ENCODE peak calls at places on chromosomes 2 and 18, in nine cellular contexts. D, E, B, G, Z, W, M, H and Y are unnamed samples.

GRCh38 chr2:53545159-53546055 is 222.2 kb upstream of the CHAC2 start:
- DNase-seq in H (no peak), E (no peak), D (no peak), G (peak), W (no peak), M (no peak), Z (no peak), B (no peak), Y (no peak)

GRCh38 chr2:191995285-191995684 is 148.4 kb upstream of the CAVIN2 start:
- DNase-seq in E (no peak), D (no peak), H (no peak), G (no peak), M (no peak), W (no peak), Z (no peak), B (no peak), Y (no peak)

GRCh38 chr2:68482296-68482695 is 14.9 kb downstream of the APLF start:
- DNase-seq in Z (no peak), M (no peak), B (no peak), G (no peak), H (no peak), D (no peak), W (no peak), E (no peak), Y (no peak)

GRCh38 chr2:75539955-75540716 is 20.6 kb downstream of the EVA1A start:
- DNase-seq in B (no peak), D (no peak), W (no peak), G (no peak), M (no peak), H (no peak), Z (no peak), E (no peak), Y (no peak)

GRCh38 chr2:22890142-22890541 is 494.8 kb upstream of the KLHL29 start:
- DNase-seq in H (no peak), G (no peak), Z (no peak), B (no peak), M (peak), W (no peak), E (no peak), D (no peak), Y (no peak)

GRCh38 chr2:146244131-146244530 is 1600.7 kb upstream of the ACVR2A start:
- DNase-seq in D (no peak), B (no peak), Z (no peak), W (no peak), E (no peak), H (no peak), G (no peak), M (peak), Y (no peak)

GRCh38 chr2:53913721-53914120 is 54.0 kb upstream of the GPR75 start:
- DNase-seq in W (peak), B (no peak), M (no peak), Z (peak), E (no peak), D (no peak), G (no peak), H (no peak), Y (no peak)

GRCh38 chr2:31011565-31011964 is 126.7 kb downstream of the GALNT14 start:
- DNase-seq in Z (no peak), H (no peak), W (no peak), E (no peak), M (no peak), D (no peak), B (no peak), G (no peak), Y (no peak)

GRCh38 chr2:82139979-82140611 is 1835.5 kb upstream of the LRRTM1 start:
- DNase-seq in E (no peak), H (peak), W (no peak), M (no peak), Z (no peak), D (no peak), G (peak), B (no peak), Y (no peak)

GRCh38 chr18:48879008-48879431 is 71.7 kb downstream of the SMAD7 start:
- DNase-seq in M (no peak), E (no peak), B (no peak), W (no peak), D (peak), H (no peak), Z (no peak), G (peak), Y (no peak)

GRCh38 chr2:228533156-228533555 is 351.7 kb upstream of the SPHKAP start:
- DNase-seq in G (no peak), M (no peak), H (no peak), D (no peak), W (no peak), Z (no peak), B (no peak), E (no peak), Y (no peak)

GRCh38 chr2:108958632-108959341 is 30.2 kb downstream of the EDAR start:
- DNase-seq in G (no peak), D (no peak), B (no peak), Z (no peak), E (no peak), H (no peak), W (no peak), M (no peak), Y (no peak)

GRCh38 chr2:136117909-136118818 is at the start of gene CXCR4:
- DNase-seq in M (peak), E (peak), B (peak), H (peak), G (peak), W (peak), D (peak), Z (peak), Y (no peak)

GRCh38 chr18:31274915-31275314 is 43.0 kb upstream of the DSG1 start:
- DNase-seq in M (no peak), D (no peak), G (peak), Z (peak), B (peak), E (no peak), H (peak), W (peak), Y (no peak)

GRCh38 chr2:36545871-36546416 is 52.0 kb downstream of the FEZ2 start:
- DNase-seq in B (no peak), Z (no peak), G (no peak), E (no peak), D (no peak), M (no peak), H (no peak), W (no peak), Y (no peak)

GRCh38 chr2:201433389-201433995 is 17.8 kb downstream of the TRAK2 start:
- DNase-seq in G (no peak), Z (no peak), E (no peak), D (no peak), B (no peak), W (no peak), M (no peak), H (no peak), Y (no peak)

GRCh38 chr2:48946444-48947048 is 191.0 kb upstream of the LHCGR start:
- DNase-seq in H (peak), E (peak), W (peak), B (peak), D (peak), Z (peak), G (peak), M (peak), Y (no peak)

GRCh38 chr2:235004289-235004903 is 52.6 kb downstream of the SH3BP4 start:
- DNase-seq in Z (no peak), B (no peak), W (peak), G (no peak), M (no peak), E (no peak), D (no peak), H (no peak), Y (no peak)
- H3K4me3 ChIP-seq in Z (no peak), B (no peak), W (no peak), G (no peak), M (no peak), E (no peak), D (no peak), H (no peak), Y (no peak)

GRCh38 chr2:219443016-219443696 is 8.5 kb downstream of the SPEG start:
- DNase-seq in G (no peak), H (no peak), E (no peak), D (no peak), Z (no peak), B (no peak), M (no peak), W (no peak), Y (no peak)
- H3K4me3 ChIP-seq in G (no peak), H (no peak), E (peak), D (peak), Z (peak), B (peak), M (no peak), W (no peak), Y (no peak)

DNA sequence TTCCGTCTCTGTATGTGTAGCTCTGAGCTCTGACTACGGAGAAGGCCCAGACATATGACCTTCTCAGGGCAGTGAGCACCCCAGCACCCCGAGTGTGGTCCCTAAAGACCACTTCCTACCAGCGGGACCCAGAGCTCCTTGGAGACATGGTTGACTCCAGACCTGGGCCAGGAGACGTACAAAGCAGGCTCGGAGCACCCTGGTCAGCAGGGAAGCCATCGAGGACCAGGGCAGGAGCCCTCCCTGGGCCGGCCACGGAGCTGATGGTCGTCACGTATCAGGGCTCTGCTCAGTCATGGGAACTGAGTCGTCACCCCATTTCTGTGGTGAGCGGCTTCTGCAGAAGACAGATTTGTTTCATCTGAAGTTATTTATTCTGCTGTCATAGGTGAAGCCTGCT is 12.8 kb upstream of the NEU4 start:
- DNase-seq in W (no peak), Z (no peak), D (no peak), E (no peak), B (peak), M (no peak), H (no peak), G (no peak), Y (no peak)
- H3K4me3 ChIP-seq in W (no peak), Z (no peak), D (no peak), E (no peak), B (no peak), M (no peak), H (no peak), G (no peak), Y (no peak)

GRCh38 chr18:76399613-76400391 is 95.2 kb downstream of the ZNF516 start:
- DNase-seq in D (no peak), B (no peak), E (peak), M (no peak), G (no peak), W (no peak), Z (no peak), H (no peak), Y (no peak)

GRCh38 chr18:76396792-76397191 is 98.2 kb downstream of the ZNF516 start:
- DNase-seq in M (no peak), E (no peak), Z (no peak), D (no peak), W (no peak), B (no peak), G (no peak), H (no peak), Y (no peak)

GRCh38 chr18:76398295-76398694 is 96.7 kb downstream of the ZNF516 start:
- DNase-seq in D (no peak), E (no peak), H (no peak), G (no peak), Z (no peak), W (peak), M (no peak), B (no peak), Y (no peak)

GRCh38 chr18:76397631-76398030 is 97.4 kb downstream of the ZNF516 start:
- DNase-seq in W (no peak), M (no peak), G (no peak), Z (no peak), B (no peak), H (no peak), D (no peak), E (no peak), Y (no peak)

DNA sequence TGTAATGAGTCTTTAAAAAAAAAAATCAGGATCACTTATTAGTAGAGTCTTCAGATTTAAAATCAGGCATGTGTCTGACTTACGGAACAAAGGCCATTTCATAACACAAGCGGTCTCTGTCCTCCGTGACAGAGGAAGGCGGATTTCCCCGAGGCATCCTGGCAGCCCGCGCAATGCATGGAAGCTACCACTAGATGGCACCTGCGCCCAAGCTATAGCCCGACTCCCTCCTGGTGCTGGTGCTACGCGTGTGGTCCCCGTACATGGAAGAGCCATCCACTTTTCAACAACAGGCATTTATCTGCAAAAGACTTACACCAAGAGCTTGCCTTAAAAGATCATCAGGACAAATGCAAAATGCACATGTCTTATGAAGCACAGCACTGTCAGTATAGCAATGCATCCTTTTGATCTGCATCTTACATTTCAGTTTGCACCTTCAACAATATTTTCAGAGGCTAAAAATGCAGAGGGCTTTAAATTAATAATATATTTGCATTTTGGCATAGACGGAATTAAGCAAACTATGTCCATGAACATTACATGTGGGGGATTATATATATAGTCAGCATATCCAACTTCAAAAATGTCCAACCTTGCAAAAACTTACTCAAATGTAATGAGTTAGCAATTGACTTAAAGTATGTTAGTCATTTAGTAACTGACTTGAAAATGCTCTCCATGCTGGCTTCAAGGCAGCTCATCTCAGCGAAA is 96.0 kb downstream of the ZNF516 start:
- DNase-seq in B (peak), E (peak), M (peak), Z (peak), W (peak), H (peak), G (peak), D (peak), Y (peak)
- H3K4me3 ChIP-seq in B (no peak), E (no peak), M (no peak), Z (no peak), W (no peak), H (no peak), G (no peak), D (no peak), Y (no peak)

DNA sequence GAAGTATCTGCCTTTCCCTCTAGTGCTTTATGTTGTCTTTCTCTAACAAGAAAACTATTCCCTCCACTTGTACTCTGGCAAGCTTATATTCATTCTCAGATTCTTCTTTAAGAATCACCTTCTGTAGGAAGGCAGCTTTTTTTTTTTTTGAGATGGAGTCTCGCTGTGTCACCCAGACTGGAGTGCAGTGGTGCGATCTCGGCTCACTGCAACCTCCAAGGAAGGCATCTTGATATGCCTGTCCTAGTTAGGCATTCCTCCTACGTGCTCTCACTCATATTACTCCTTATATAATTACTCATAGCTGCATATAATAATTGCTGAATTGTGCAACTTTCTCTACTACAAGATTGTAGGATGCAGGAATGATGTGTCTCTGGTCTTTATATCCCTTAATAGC is 15.8 kb downstream of the NDUFS1 start:
- DNase-seq in D (no peak), B (no peak), G (no peak), M (no peak), W (no peak), Z (no peak), H (no peak), E (no peak), Y (no peak)
- H3K4me3 ChIP-seq in D (no peak), B (no peak), G (no peak), M (no peak), W (no peak), Z (no peak), H (no peak), E (no peak), Y (no peak)

GRCh38 chr2:232526296-232527055 is 516 bp downstream of the CHRND start:
- DNase-seq in D (no peak), M (no peak), H (no peak), B (no peak), Z (no peak), E (no peak), G (no peak), W (no peak), Y (peak)
- H3K4me3 ChIP-seq in D (no peak), M (no peak), H (no peak), B (no peak), Z (no peak), E (no peak), G (no peak), W (no peak), Y (peak)

GRCh38 chr2:164388511-164388910 is 232.8 kb downstream of the GRB14 start:
- DNase-seq in G (no peak), B (no peak), Z (peak), W (peak), M (peak), E (peak), H (no peak), D (peak), Y (no peak)
- H3K4me3 ChIP-seq in G (no peak), B (no peak), Z (no peak), W (no peak), M (peak), E (no peak), H (no peak), D (no peak), Y (no peak)

GRCh38 chr2:240520143-240520973 is 37.4 kb downstream of the ANKMY1 start:
- DNase-seq in Z (no peak), G (no peak), B (no peak), E (peak), H (no peak), W (no peak), D (peak), M (no peak), Y (no peak)
- H3K4me3 ChIP-seq in Z (peak), G (no peak), B (peak), E (peak), H (no peak), W (no peak), D (peak), M (no peak), Y (no peak)